ENCODE peak calls at places on chromosomes 2 and 18, in five cellular contexts. One of them, this sample, is unnamed.

GRCh38 chr2:144143294-144144092 is 376.4 kb downstream of the ZEB2 start:
- DNase-seq in IMR-90: no peak
- DNase-seq in fibroblast of lung: no peak
- DNase-seq in foreskin fibroblast: no peak
- DNase-seq in ascending aorta: no peak
- DNase-seq in this sample: no peak

GRCh38 chr2:38668787-38669479 is 3.0 kb downstream of the GALM start:
- DNase-seq in fibroblast of lung: no peak
- DNase-seq in ascending aorta: no peak
- DNase-seq in foreskin fibroblast: no peak
- DNase-seq in IMR-90: no peak
- DNase-seq in this sample: no peak

GRCh38 chr2:51027442-51027841 is 4.5 kb downstream of the NRXN1 start:
- DNase-seq in foreskin fibroblast: no peak
- DNase-seq in fibroblast of lung: no peak
- DNase-seq in IMR-90: no peak
- DNase-seq in ascending aorta: no peak
- DNase-seq in this sample: no peak

GRCh38 chr18:46566111-46566510 is 90.9 kb downstream of the LOXHD1 start:
- DNase-seq in fibroblast of lung: no peak
- DNase-seq in foreskin fibroblast: no peak
- DNase-seq in ascending aorta: no peak
- DNase-seq in IMR-90: no peak
- DNase-seq in this sample: no peak

GRCh38 chr18:36762074-36762473 is 66.7 kb downstream of the TPGS2 start:
- DNase-seq in ascending aorta: no peak
- DNase-seq in foreskin fibroblast: peak; percentile 22
- DNase-seq in fibroblast of lung: peak; percentile 74
- DNase-seq in IMR-90: peak; percentile 54
- DNase-seq in this sample: peak; percentile 25

GRCh38 chr2:228725031-228725430 is 543.5 kb upstream of the SPHKAP start:
- DNase-seq in fibroblast of lung: no peak
- DNase-seq in ascending aorta: no peak
- DNase-seq in foreskin fibroblast: no peak
- DNase-seq in IMR-90: no peak
- DNase-seq in this sample: no peak

GRCh38 chr2:111667542-111668273 is 216.3 kb downstream of the ANAPC1 start:
- DNase-seq in ascending aorta: no peak
- DNase-seq in fibroblast of lung: peak; percentile 59
- DNase-seq in IMR-90: peak; percentile 81
- DNase-seq in foreskin fibroblast: peak; percentile 88
- DNase-seq in this sample: peak; percentile 86

GRCh38 chr18:10057401-10057800 is 143.6 kb downstream of the VAPA start:
- DNase-seq in ascending aorta: no peak
- DNase-seq in fibroblast of lung: no peak
- DNase-seq in foreskin fibroblast: no peak
- DNase-seq in IMR-90: no peak
- DNase-seq in this sample: no peak

GRCh38 chr2:241870611-241871537 is 1.3 kb downstream of the RTP5 start:
- DNase-seq in fibroblast of lung: no peak
- DNase-seq in ascending aorta: no peak
- DNase-seq in foreskin fibroblast: no peak
- DNase-seq in IMR-90: no peak
- DNase-seq in this sample: no peak

GRCh38 chr2:233356546-233357308 is 2.4 kb downstream of the DGKD start:
- DNase-seq in foreskin fibroblast: no peak
- DNase-seq in IMR-90: peak; percentile 27
- DNase-seq in ascending aorta: no peak
- DNase-seq in fibroblast of lung: no peak
- DNase-seq in this sample: no peak

GRCh38 chr2:170554278-170554955 is 160.7 kb upstream of the SP5 start:
- DNase-seq in foreskin fibroblast: peak; percentile 97
- DNase-seq in fibroblast of lung: peak; percentile 54
- DNase-seq in IMR-90: no peak
- DNase-seq in ascending aorta: peak; percentile 69
- DNase-seq in this sample: peak; percentile 91

GRCh38 chr2:208415897-208416296 is 9.3 kb downstream of the PTH2R start:
- DNase-seq in IMR-90: no peak
- DNase-seq in ascending aorta: no peak
- DNase-seq in fibroblast of lung: no peak
- DNase-seq in foreskin fibroblast: no peak
- DNase-seq in this sample: no peak

GRCh38 chr2:126446106-126446695 is 209.8 kb upstream of the GYPC start:
- DNase-seq in ascending aorta: no peak
- DNase-seq in IMR-90: no peak
- DNase-seq in fibroblast of lung: no peak
- DNase-seq in foreskin fibroblast: no peak
- DNase-seq in this sample: no peak

GRCh38 chr2:46716806-46717732 is 198.5 kb downstream of the MCFD2 start:
- DNase-seq in foreskin fibroblast: peak; percentile 36
- DNase-seq in IMR-90: peak; percentile 44
- DNase-seq in ascending aorta: no peak
- DNase-seq in fibroblast of lung: peak; percentile 45
- DNase-seq in this sample: peak; percentile 66

GRCh38 chr18:46260016-46260878 is 156.1 kb downstream of the HAUS1 start:
- DNase-seq in fibroblast of lung: peak; percentile 96
- DNase-seq in foreskin fibroblast: peak; percentile 82
- DNase-seq in ascending aorta: no peak
- DNase-seq in IMR-90: peak; percentile 85
- DNase-seq in this sample: peak; percentile 84

GRCh38 chr18:49178736-49179135 is 228.0 kb upstream of the SMAD7 start:
- DNase-seq in ascending aorta: no peak
- DNase-seq in IMR-90: peak; percentile 23
- DNase-seq in foreskin fibroblast: peak; percentile 51
- DNase-seq in fibroblast of lung: no peak
- DNase-seq in this sample: peak; percentile 29

GRCh38 chr2:144509548-144510205 is 10.2 kb downstream of the ZEB2 start:
- DNase-seq in foreskin fibroblast: peak; percentile 66
- DNase-seq in ascending aorta: no peak
- DNase-seq in fibroblast of lung: no peak
- DNase-seq in IMR-90: no peak
- DNase-seq in this sample: peak; percentile 48

GRCh38 chr2:38298539-38298938 is 78.5 kb downstream of the ATL2 start:
- DNase-seq in IMR-90: no peak
- DNase-seq in ascending aorta: no peak
- DNase-seq in foreskin fibroblast: no peak
- DNase-seq in fibroblast of lung: no peak
- DNase-seq in this sample: no peak

GRCh38 chr2:95760839-95761525 is 169.2 kb downstream of the TRIM43 start:
- DNase-seq in ascending aorta: no peak
- DNase-seq in fibroblast of lung: peak; percentile 88
- DNase-seq in foreskin fibroblast: peak; percentile 90
- DNase-seq in IMR-90: peak; percentile 88
- DNase-seq in this sample: peak; percentile 78

GRCh38 chr2:27322766-27323591 is at the start of gene MPV17:
- DNase-seq in IMR-90: peak; percentile 91
- DNase-seq in fibroblast of lung: peak; percentile 93
- DNase-seq in foreskin fibroblast: peak; percentile 96
- DNase-seq in ascending aorta: peak; percentile 74
- DNase-seq in this sample: peak; percentile 92

GRCh38 chr2:227033471-227034148 is 130.4 kb downstream of the COL4A4 start:
- DNase-seq in foreskin fibroblast: peak; percentile 76
- DNase-seq in IMR-90: peak; percentile 32
- DNase-seq in fibroblast of lung: peak; percentile 25
- DNase-seq in ascending aorta: no peak
- DNase-seq in this sample: peak; percentile 54

GRCh38 chr2:159968282-159968900 is 94.0 kb downstream of the PLA2R1 start:
- DNase-seq in IMR-90: peak; percentile 41
- DNase-seq in fibroblast of lung: peak; percentile 39
- DNase-seq in ascending aorta: no peak
- DNase-seq in foreskin fibroblast: peak; percentile 74
- DNase-seq in this sample: peak; percentile 39

DNA sequence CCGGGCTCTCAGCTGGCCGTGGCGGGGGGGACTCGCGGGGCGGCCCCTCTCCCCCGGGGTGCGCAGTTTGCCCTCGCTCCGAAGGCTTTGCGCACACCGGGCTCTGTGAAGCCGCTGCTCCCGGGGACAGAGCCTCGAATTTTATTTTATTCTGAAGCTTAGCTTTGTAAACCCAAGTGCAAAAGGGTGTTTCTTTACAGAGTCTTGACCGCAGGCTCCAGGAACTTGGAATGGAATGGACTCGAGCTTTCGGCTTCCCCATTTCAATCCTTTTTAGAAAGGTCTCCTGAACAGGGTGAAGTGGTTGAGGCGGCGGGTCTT is 2.0 kb downstream of the GALR1 start:
- DNase-seq in ascending aorta: no peak
- DNase-seq in IMR-90: no peak
- DNase-seq in foreskin fibroblast: peak; percentile 1
- DNase-seq in fibroblast of lung: no peak
- DNase-seq in this sample: no peak
- H3K4me3 ChIP-seq in ascending aorta: no peak overlapping the region
- H3K4me3 ChIP-seq in IMR-90: no peak overlapping the region
- H3K4me3 ChIP-seq in foreskin fibroblast: no peak overlapping the region
- H3K4me3 ChIP-seq in fibroblast of lung: no peak overlapping the region
- H3K4me3 ChIP-seq in this sample: no peak overlapping the region

DNA sequence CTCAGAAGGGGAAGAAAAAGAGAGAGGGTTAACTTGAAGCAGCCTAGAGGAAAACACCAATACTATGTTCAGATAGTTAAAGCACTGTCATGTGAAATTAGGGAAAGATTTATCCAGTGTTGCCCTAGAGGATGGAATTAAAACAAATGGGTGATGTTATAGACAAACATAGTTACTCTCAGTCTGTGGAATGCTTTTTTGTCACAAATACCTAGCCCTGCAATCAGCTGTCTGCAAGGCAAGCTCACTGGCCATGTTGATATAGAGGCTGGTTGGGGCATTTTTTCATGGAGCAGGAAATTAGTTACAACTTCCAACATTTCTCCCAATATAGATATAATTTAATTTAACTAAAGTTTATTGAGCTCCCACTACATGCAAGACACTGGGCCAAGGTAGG is 8.4 kb upstream of the RAB10 start:
- DNase-seq in ascending aorta: no peak
- DNase-seq in fibroblast of lung: no peak
- DNase-seq in IMR-90: no peak
- DNase-seq in foreskin fibroblast: no peak
- DNase-seq in this sample: no peak
- TF ChIP-seq CTCF in ascending aorta: no peak
- TF ChIP-seq CTCF in fibroblast of lung: no peak
- TF ChIP-seq CTCF in IMR-90: no peak
- TF ChIP-seq CTCF in foreskin fibroblast: no peak
- TF ChIP-seq CTCF in this sample: no peak

GRCh38 chr2:180873219-180873618 is 107.2 kb upstream of the UBE2E3 start:
- DNase-seq in foreskin fibroblast: peak; percentile 3
- DNase-seq in IMR-90: no peak
- DNase-seq in ascending aorta: no peak
- DNase-seq in fibroblast of lung: no peak
- DNase-seq in this sample: no peak
- H3K4me3 ChIP-seq in foreskin fibroblast: no peak overlapping the region
- H3K4me3 ChIP-seq in IMR-90: no peak overlapping the region
- H3K4me3 ChIP-seq in ascending aorta: no peak overlapping the region
- H3K4me3 ChIP-seq in fibroblast of lung: no peak overlapping the region
- H3K4me3 ChIP-seq in this sample: no peak overlapping the region

GRCh38 chr2:108418416-108418815 is 30.6 kb upstream of the GCC2 start:
- DNase-seq in foreskin fibroblast: no peak
- DNase-seq in ascending aorta: no peak
- DNase-seq in IMR-90: no peak
- DNase-seq in fibroblast of lung: no peak
- DNase-seq in this sample: no peak

GRCh38 chr2:108414256-108414876 is 34.6 kb upstream of the GCC2 start:
- DNase-seq in IMR-90: peak; percentile 6
- DNase-seq in fibroblast of lung: no peak
- DNase-seq in foreskin fibroblast: peak; percentile 41
- DNase-seq in ascending aorta: no peak
- DNase-seq in this sample: no peak

GRCh38 chr2:108413731-108414130 is 35.3 kb upstream of the GCC2 start:
- DNase-seq in ascending aorta: no peak
- DNase-seq in foreskin fibroblast: peak; percentile 35
- DNase-seq in IMR-90: no peak
- DNase-seq in fibroblast of lung: no peak
- DNase-seq in this sample: peak; percentile 13

GRCh38 chr2:108414945-108415344 is 34.1 kb upstream of the GCC2 start:
- DNase-seq in ascending aorta: no peak
- DNase-seq in foreskin fibroblast: no peak
- DNase-seq in fibroblast of lung: no peak
- DNase-seq in IMR-90: no peak
- DNase-seq in this sample: no peak

GRCh38 chr2:108417254-108417653 is 31.8 kb upstream of the GCC2 start:
- DNase-seq in foreskin fibroblast: no peak
- DNase-seq in fibroblast of lung: no peak
- DNase-seq in IMR-90: no peak
- DNase-seq in ascending aorta: no peak
- DNase-seq in this sample: no peak
- TF ChIP-seq CTCF in foreskin fibroblast: no peak
- TF ChIP-seq CTCF in fibroblast of lung: no peak
- TF ChIP-seq CTCF in IMR-90: no peak
- TF ChIP-seq CTCF in ascending aorta: no peak
- TF ChIP-seq CTCF in this sample: no peak

DNA sequence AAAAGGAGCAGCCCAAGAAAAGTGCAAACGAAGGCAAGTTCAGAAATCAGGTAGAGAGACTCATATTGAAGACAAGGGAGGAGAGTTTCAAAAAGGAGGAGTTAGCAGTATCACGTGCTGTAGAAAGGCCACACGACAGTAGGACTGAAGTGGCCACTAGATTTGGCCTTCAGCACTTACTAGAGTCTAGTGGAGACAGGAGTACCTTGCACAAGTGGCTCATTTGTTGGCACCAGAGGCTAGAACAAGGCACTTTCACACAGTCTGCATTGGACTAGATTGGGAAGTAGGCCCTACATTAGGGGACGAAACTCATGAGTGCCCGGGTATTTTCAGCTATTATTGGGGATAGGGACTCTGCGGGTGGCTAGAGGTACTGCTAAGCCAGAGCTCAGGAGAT is 1.6 kb upstream of the NCOA1 start:
- DNase-seq in foreskin fibroblast: no peak
- DNase-seq in fibroblast of lung: no peak
- DNase-seq in IMR-90: no peak
- DNase-seq in ascending aorta: no peak
- DNase-seq in this sample: no peak
- H3K4me3 ChIP-seq in foreskin fibroblast: no peak overlapping the region
- H3K4me3 ChIP-seq in fibroblast of lung: no peak overlapping the region
- H3K4me3 ChIP-seq in IMR-90: no peak overlapping the region
- H3K4me3 ChIP-seq in ascending aorta: no peak overlapping the region
- H3K4me3 ChIP-seq in this sample: no peak overlapping the region